ENCODE peak calls at places on chromosomes 13 and 19, in ten cellular contexts. N, M, W, L, Z, I, C, K, P and A are unnamed samples.

GRCh38 chr13:98773921-98774320 is 21.4 kb upstream of the SLC15A1 start:
- DNase-seq in Z (no peak), L (no peak), W (no peak), M (no peak), C (no peak), K (no peak), N (no peak), I (no peak), P (no peak), A (no peak)

GRCh38 chr13:29954082-29955043 is 103.9 kb upstream of the UBL3 start:
- DNase-seq in Z (no peak), W (no peak), P (no peak), C (no peak), K (no peak), N (no peak), L (no peak), M (no peak), I (no peak), A (no peak)

GRCh38 chr19:6230991-6231448 is 48.8 kb downstream of the MLLT1 start:
- DNase-seq in W (no peak), Z (no peak), M (no peak), N (no peak), P (no peak), C (no peak), I (no peak), L (no peak), K (no peak), A (peak)

GRCh38 chr19:5434351-5434917 is 20.8 kb upstream of the ZNRF4 start:
- DNase-seq in W (no peak), N (no peak), I (no peak), C (peak), P (no peak), Z (peak), K (no peak), M (no peak), L (no peak), A (no peak)

GRCh38 chr13:102326381-102327118 is 75.3 kb downstream of the FGF14 start:
- DNase-seq in P (no peak), N (no peak), W (no peak), K (no peak), Z (no peak), C (no peak), L (no peak), M (no peak), I (no peak), A (no peak)

GRCh38 chr13:100809856-100810255 is 135.3 kb upstream of the TMTC4 start:
- DNase-seq in N (no peak), W (no peak), I (no peak), K (no peak), P (no peak), L (no peak), M (no peak), Z (no peak), C (no peak), A (no peak)

GRCh38 chr13:49308104-49308875 is 60.6 kb downstream of the CDADC1 start:
- DNase-seq in I (no peak), L (peak), C (peak), N (peak), M (peak), P (no peak), Z (peak), W (no peak), K (peak), A (peak)

GRCh38 chr19:30028992-30029343 is 86.9 kb downstream of the URI1 start:
- DNase-seq in Z (no peak), I (no peak), L (no peak), P (no peak), C (no peak), W (no peak), M (no peak), K (no peak), N (no peak), A (no peak)

GRCh38 chr19:13260883-13261653 is 110.9 kb downstream of the IER2 start:
- DNase-seq in P (peak), K (peak), N (peak), W (no peak), L (peak), Z (peak), M (peak), I (no peak), C (peak), A (no peak)

GRCh38 chr19:17777840-17778620 is 16.9 kb upstream of the B3GNT3 start:
- DNase-seq in C (peak), I (peak), L (peak), Z (peak), P (no peak), M (no peak), K (peak), W (peak), N (peak), A (no peak)

GRCh38 chr13:98792321-98792720 is 39.8 kb upstream of the SLC15A1 start:
- DNase-seq in Z (no peak), W (no peak), I (no peak), M (no peak), C (no peak), L (peak), K (no peak), P (no peak), N (no peak), A (no peak)

GRCh38 chr19:30093966-30094770 is 152.1 kb downstream of the URI1 start:
- DNase-seq in P (no peak), I (peak), N (no peak), K (no peak), W (no peak), M (no peak), L (no peak), C (no peak), Z (no peak), A (no peak)

GRCh38 chr13:55013051-55013450 is 1984.4 kb downstream of the OLFM4 start:
- DNase-seq in L (no peak), P (no peak), M (no peak), I (no peak), C (no peak), W (no peak), N (no peak), Z (no peak), K (no peak), A (no peak)

GRCh38 chr19:14149509-14149994 is 13.2 kb upstream of the ASF1B start:
- DNase-seq in M (peak), K (peak), P (no peak), N (peak), L (peak), W (no peak), C (peak), Z (no peak), I (peak), A (peak)

DNA sequence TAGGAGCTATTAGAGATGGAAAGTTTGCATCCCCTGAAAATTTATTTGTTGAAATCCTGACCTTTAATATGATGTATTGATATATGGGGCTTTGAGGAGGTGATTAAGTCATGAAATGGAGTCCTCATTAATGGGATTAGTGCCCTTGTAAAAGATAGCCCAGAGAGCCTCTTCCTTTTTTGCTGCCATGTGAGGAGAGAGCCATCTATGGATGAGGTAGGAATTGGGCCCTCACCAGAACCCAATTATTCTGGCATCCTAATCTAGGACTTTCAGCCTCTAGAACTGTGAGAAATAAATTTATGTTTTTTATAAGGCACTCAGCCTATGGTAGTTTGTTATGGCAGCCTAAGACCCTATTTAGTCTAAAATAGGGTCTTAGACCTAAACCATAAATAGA is 250.2 kb upstream of the SLITRK1 start:
- DNase-seq in N (no peak), I (no peak), M (no peak), Z (no peak), C (no peak), P (no peak), L (no peak), K (no peak), W (no peak), A (no peak)
- TF ChIP-seq CTCF in N (no peak), I (no peak), M (no peak), Z (no peak), C (no peak), P (no peak), L (no peak), K (no peak), W (no peak), A (no peak)

GRCh38 chr13:27953671-27954405 is 15.3 kb downstream of the CDX2 start:
- DNase-seq in P (peak), Z (peak), K (peak), I (peak), C (peak), L (peak), N (peak), W (peak), M (peak), A (no peak)
- TF ChIP-seq CTCF in P (peak), Z (peak), K (peak), I (peak), C (peak), L (peak), N (peak), W (peak), M (peak), A (peak)

DNA sequence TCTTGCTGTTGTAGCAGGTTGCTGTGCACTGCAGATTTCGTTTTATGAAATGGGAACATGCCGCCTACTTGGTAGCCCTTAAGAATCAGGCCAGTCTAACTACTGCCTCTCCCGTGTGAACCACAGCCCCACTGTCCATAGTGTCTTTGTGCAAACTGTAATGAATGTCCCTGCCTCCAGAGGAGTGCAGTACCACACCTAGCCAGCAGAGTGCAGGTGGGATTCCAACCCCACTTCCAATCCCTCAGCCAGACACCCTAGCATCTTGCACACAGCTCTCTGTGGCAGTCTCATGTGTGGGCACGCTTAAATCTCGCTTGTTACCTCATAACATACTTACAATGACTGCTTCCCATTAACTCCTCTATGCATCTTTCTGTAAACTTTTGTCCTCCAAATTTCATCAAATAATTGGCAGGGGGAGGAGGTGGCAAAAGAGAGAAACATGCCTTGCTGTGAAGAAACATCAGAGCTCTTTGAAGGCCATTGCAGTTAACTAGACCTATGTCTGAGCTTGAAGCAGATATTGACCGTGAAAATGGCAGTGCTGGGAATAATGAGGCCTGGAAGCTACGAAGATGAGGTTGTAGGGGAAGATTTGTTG is 47.2 kb downstream of the ZAR1L start:
- DNase-seq in K (no peak), I (no peak), Z (no peak), C (no peak), M (no peak), W (no peak), L (peak), N (no peak), P (peak), A (no peak)
- TF ChIP-seq CTCF in K (peak), I (peak), Z (peak), C (peak), M (peak), W (peak), L (peak), N (peak), P (peak), A (peak)

GRCh38 chr19:36032251-36033104 is at the start of gene CLIP3:
- DNase-seq in P (no peak), C (peak), W (peak), Z (peak), I (peak), M (peak), L (peak), K (peak), N (peak), A (peak)
- TF ChIP-seq CTCF in P (no peak), C (no peak), W (no peak), Z (peak), I (no peak), M (no peak), L (no peak), K (no peak), N (no peak), A (peak)